ENCODE peak calls at places on chromosomes 5 and 9, in seven cellular contexts. One of them, this sample, is unnamed.

GRCh38 chr5:158812381-158812780 is 287.3 kb downstream of the EBF1 start:
- DNase-seq in NCI-H774: no peak
- DNase-seq in adrenal gland: peak
- DNase-seq in AG20443: no peak
- DNase-seq in RPMI7951: no peak
- DNase-seq in activated CD4-positive, alpha-beta T cell treated with anti-CD3 and anti-CD28 coated beads, Interleukin-2, amount 10 ng/mL, durations not matched to agents 7 days and 5 days: peak
- DNase-seq in T-cell: peak
- DNase-seq in this sample: no peak

GRCh38 chr5:407801-408268 is 35.1 kb upstream of the EXOC3 start:
- DNase-seq in AG20443: no peak
- DNase-seq in activated CD4-positive, alpha-beta T cell treated with anti-CD3 and anti-CD28 coated beads, Interleukin-2, amount 10 ng/mL, durations not matched to agents 7 days and 5 days: no peak
- DNase-seq in adrenal gland: peak
- DNase-seq in T-cell: no peak
- DNase-seq in RPMI7951: peak
- DNase-seq in NCI-H774: peak
- DNase-seq in this sample: peak

GRCh38 chr5:39219433-39219832 is at the start of gene FYB1:
- DNase-seq in NCI-H774: no peak
- DNase-seq in T-cell: no peak
- DNase-seq in adrenal gland: peak
- DNase-seq in RPMI7951: peak
- DNase-seq in activated CD4-positive, alpha-beta T cell treated with anti-CD3 and anti-CD28 coated beads, Interleukin-2, amount 10 ng/mL, durations not matched to agents 7 days and 5 days: no peak
- DNase-seq in AG20443: peak
- DNase-seq in this sample: no peak

GRCh38 chr5:172786736-172787462 is 15.9 kb upstream of the DUSP1 start:
- DNase-seq in RPMI7951: no peak
- DNase-seq in NCI-H774: no peak
- DNase-seq in adrenal gland: peak
- DNase-seq in T-cell: no peak
- DNase-seq in activated CD4-positive, alpha-beta T cell treated with anti-CD3 and anti-CD28 coated beads, Interleukin-2, amount 10 ng/mL, durations not matched to agents 7 days and 5 days: no peak
- DNase-seq in AG20443: no peak
- DNase-seq in this sample: no peak

GRCh38 chr9:85960688-85961093 is 19.7 kb downstream of the NAA35 start:
- DNase-seq in RPMI7951: no peak
- DNase-seq in adrenal gland: no peak
- DNase-seq in T-cell: no peak
- DNase-seq in activated CD4-positive, alpha-beta T cell treated with anti-CD3 and anti-CD28 coated beads, Interleukin-2, amount 10 ng/mL, durations not matched to agents 7 days and 5 days: no peak
- DNase-seq in AG20443: no peak
- DNase-seq in NCI-H774: peak
- DNase-seq in this sample: peak

GRCh38 chr9:123865226-123865625 is 64.7 kb downstream of the DENND1A start:
- DNase-seq in NCI-H774: no peak
- DNase-seq in AG20443: no peak
- DNase-seq in adrenal gland: no peak
- DNase-seq in RPMI7951: no peak
- DNase-seq in T-cell: no peak
- DNase-seq in activated CD4-positive, alpha-beta T cell treated with anti-CD3 and anti-CD28 coated beads, Interleukin-2, amount 10 ng/mL, durations not matched to agents 7 days and 5 days: no peak
- DNase-seq in this sample: no peak

GRCh38 chr9:137865581-137866145 is 11.9 kb upstream of the CACNA1B start:
- DNase-seq in RPMI7951: no peak
- DNase-seq in NCI-H774: no peak
- DNase-seq in T-cell: no peak
- DNase-seq in AG20443: no peak
- DNase-seq in adrenal gland: no peak
- DNase-seq in activated CD4-positive, alpha-beta T cell treated with anti-CD3 and anti-CD28 coated beads, Interleukin-2, amount 10 ng/mL, durations not matched to agents 7 days and 5 days: no peak
- DNase-seq in this sample: no peak

GRCh38 chr5:135151256-135151655 is 117.2 kb upstream of the PITX1 start:
- DNase-seq in T-cell: no peak
- DNase-seq in NCI-H774: no peak
- DNase-seq in AG20443: no peak
- DNase-seq in activated CD4-positive, alpha-beta T cell treated with anti-CD3 and anti-CD28 coated beads, Interleukin-2, amount 10 ng/mL, durations not matched to agents 7 days and 5 days: no peak
- DNase-seq in RPMI7951: no peak
- DNase-seq in adrenal gland: no peak
- DNase-seq in this sample: no peak

GRCh38 chr9:69936427-69936826 is 107.2 kb upstream of the MAMDC2 start:
- DNase-seq in RPMI7951: peak
- DNase-seq in AG20443: no peak
- DNase-seq in NCI-H774: no peak
- DNase-seq in T-cell: no peak
- DNase-seq in adrenal gland: no peak
- DNase-seq in activated CD4-positive, alpha-beta T cell treated with anti-CD3 and anti-CD28 coated beads, Interleukin-2, amount 10 ng/mL, durations not matched to agents 7 days and 5 days: no peak
- DNase-seq in this sample: no peak

GRCh38 chr9:5455181-5455580 is 4.8 kb downstream of the CD274 start:
- DNase-seq in adrenal gland: no peak
- DNase-seq in NCI-H774: no peak
- DNase-seq in activated CD4-positive, alpha-beta T cell treated with anti-CD3 and anti-CD28 coated beads, Interleukin-2, amount 10 ng/mL, durations not matched to agents 7 days and 5 days: no peak
- DNase-seq in T-cell: no peak
- DNase-seq in AG20443: peak
- DNase-seq in RPMI7951: peak
- DNase-seq in this sample: no peak

GRCh38 chr5:21067724-21068123 is 1079.7 kb upstream of the CDH18 start:
- DNase-seq in RPMI7951: no peak
- DNase-seq in activated CD4-positive, alpha-beta T cell treated with anti-CD3 and anti-CD28 coated beads, Interleukin-2, amount 10 ng/mL, durations not matched to agents 7 days and 5 days: no peak
- DNase-seq in AG20443: no peak
- DNase-seq in adrenal gland: no peak
- DNase-seq in NCI-H774: no peak
- DNase-seq in T-cell: no peak
- DNase-seq in this sample: no peak

GRCh38 chr9:132381966-132382541 is 24.6 kb downstream of the TTF1 start:
- DNase-seq in adrenal gland: no peak
- DNase-seq in RPMI7951: no peak
- DNase-seq in activated CD4-positive, alpha-beta T cell treated with anti-CD3 and anti-CD28 coated beads, Interleukin-2, amount 10 ng/mL, durations not matched to agents 7 days and 5 days: no peak
- DNase-seq in T-cell: no peak
- DNase-seq in NCI-H774: no peak
- DNase-seq in AG20443: no peak
- DNase-seq in this sample: no peak

GRCh38 chr5:37667430-37667829 is 172.4 kb downstream of the GDNF start:
- DNase-seq in adrenal gland: no peak
- DNase-seq in activated CD4-positive, alpha-beta T cell treated with anti-CD3 and anti-CD28 coated beads, Interleukin-2, amount 10 ng/mL, durations not matched to agents 7 days and 5 days: no peak
- DNase-seq in NCI-H774: no peak
- DNase-seq in RPMI7951: no peak
- DNase-seq in AG20443: no peak
- DNase-seq in T-cell: no peak
- DNase-seq in this sample: no peak

GRCh38 chr5:139543423-139543991 is 17.6 kb upstream of the UBE2D2 start:
- DNase-seq in AG20443: peak
- DNase-seq in adrenal gland: peak
- DNase-seq in activated CD4-positive, alpha-beta T cell treated with anti-CD3 and anti-CD28 coated beads, Interleukin-2, amount 10 ng/mL, durations not matched to agents 7 days and 5 days: peak
- DNase-seq in RPMI7951: no peak
- DNase-seq in NCI-H774: peak
- DNase-seq in T-cell: peak
- DNase-seq in this sample: no peak

GRCh38 chr9:98879094-98879957 is 64.4 kb upstream of the COL15A1 start:
- DNase-seq in RPMI7951: no peak
- DNase-seq in T-cell: no peak
- DNase-seq in NCI-H774: no peak
- DNase-seq in adrenal gland: peak
- DNase-seq in AG20443: no peak
- DNase-seq in activated CD4-positive, alpha-beta T cell treated with anti-CD3 and anti-CD28 coated beads, Interleukin-2, amount 10 ng/mL, durations not matched to agents 7 days and 5 days: no peak
- DNase-seq in this sample: no peak

GRCh38 chr9:110327735-110328134 is 9.9 kb downstream of the TXNDC8 start:
- DNase-seq in AG20443: no peak
- DNase-seq in NCI-H774: no peak
- DNase-seq in T-cell: no peak
- DNase-seq in activated CD4-positive, alpha-beta T cell treated with anti-CD3 and anti-CD28 coated beads, Interleukin-2, amount 10 ng/mL, durations not matched to agents 7 days and 5 days: no peak
- DNase-seq in RPMI7951: no peak
- DNase-seq in adrenal gland: no peak
- DNase-seq in this sample: no peak

GRCh38 chr5:176700239-176700847 is 53.1 kb downstream of the TSPAN17 start:
- DNase-seq in adrenal gland: peak
- DNase-seq in RPMI7951: no peak
- DNase-seq in T-cell: no peak
- DNase-seq in AG20443: no peak
- DNase-seq in NCI-H774: peak
- DNase-seq in activated CD4-positive, alpha-beta T cell treated with anti-CD3 and anti-CD28 coated beads, Interleukin-2, amount 10 ng/mL, durations not matched to agents 7 days and 5 days: no peak
- DNase-seq in this sample: peak